ENCODE peak calls at places on chromosomes 5 and 9, in nine cellular contexts. M is amniotic epithelial cell; Y is hippocampal formation; Z is iPS-NIHi11; G is H7; D is foreskin fibroblast; W is stimulated activated CD8-positive, alpha-beta memory T cell treated with anti-CD3 and anti-CD28 coated beads, Interleukin-12 subunit alpha, Interleukin-12 subunit beta, amount 100 ng/mL, for 4 hours; E is SJSA1; N is RPMI7951. R is an unnamed sample.

GRCh38 chr9:109068764-109069163 is 51.0 kb downstream of the TMEM245 start:
- DNase-seq in M (no peak), Y (no peak), Z (no peak), G (no peak), D (no peak), W (no peak), E (no peak), N (no peak), R (no peak)

GRCh38 chr5:36756848-36757247 is 119.7 kb upstream of the NIPBL start:
- DNase-seq in M (no peak), Y (no peak), Z (no peak), G (no peak), D (no peak), W (no peak), E (no peak), N (no peak), R (no peak)

GRCh38 chr9:88387035-88387732 is 1.1 kb upstream of the SPIN1 start:
- DNase-seq in M (peak), Y (peak), Z (peak), G (peak), D (no peak), W (no peak), E (peak), N (peak), R (peak)

GRCh38 chr9:76206821-76207220 is 187.4 kb downstream of the RFK start:
- DNase-seq in M (no peak), Y (no peak), Z (no peak), G (no peak), D (no peak), W (no peak), E (no peak), N (no peak), R (no peak)

GRCh38 chr5:115415143-115415491 is 118.7 kb upstream of the CCDC112 start:
- DNase-seq in M (peak), Y (no peak), Z (peak), G (no peak), D (peak), W (no peak), E (peak), N (peak), R (peak)

GRCh38 chr9:136079916-136080246 is 15.2 kb downstream of the NACC2 start:
- DNase-seq in M (no peak), Y (no peak), Z (no peak), G (peak), D (no peak), W (no peak), E (no peak), N (no peak), R (no peak)

GRCh38 chr5:149356391-149356790 is 1.5 kb upstream of the PCYOX1L start:
- DNase-seq in M (no peak), Y (no peak), Z (no peak), G (no peak), D (peak), W (no peak), E (no peak), N (no peak), R (peak)

GRCh38 chr5:132074772-132075718 is 1.5 kb downstream of the CSF2 start:
- DNase-seq in M (no peak), Y (no peak), Z (peak), G (no peak), D (no peak), W (no peak), E (no peak), N (no peak), R (peak)

GRCh38 chr9:132324425-132324824 is 30.4 kb downstream of the SETX start:
- DNase-seq in M (no peak), Y (no peak), Z (no peak), G (no peak), D (no peak), W (no peak), E (no peak), N (no peak), R (no peak)

R was measured in MCF 10A.